ENCODE peak calls at places on chromosomes 12 and 14, in five cellular contexts. B, N, Q, M and J are unnamed samples.

GRCh38 chr12:121980211-121980891 is 41.3 kb upstream of the BCL7A start:
- DNase-seq in N (no peak), M (no peak), B (no peak), Q (peak), J (no peak)

GRCh38 chr12:118850244-118850825 is 131.0 kb upstream of the SRRM4 start:
- DNase-seq in B (no peak), M (no peak), N (no peak), Q (no peak), J (no peak)

GRCh38 chr12:6605425-6606330 is 1.5 kb downstream of the CHD4 start:
- DNase-seq in B (no peak), N (peak), Q (peak), M (peak), J (no peak)

GRCh38 chr14:67416810-67417209 is 4.8 kb upstream of the PLEK2 start:
- DNase-seq in B (no peak), M (no peak), Q (no peak), N (no peak), J (no peak)

GRCh38 chr14:67493092-67493717 is 4.7 kb upstream of the TMEM229B start:
- DNase-seq in B (no peak), Q (no peak), N (no peak), M (no peak), J (no peak)

GRCh38 chr12:132132609-132133430 is 11.3 kb downstream of the DDX51 start:
- DNase-seq in B (no peak), N (no peak), Q (no peak), M (no peak), J (no peak)

GRCh38 chr12:1740161-1740948 is 49.5 kb downstream of the ADIPOR2 start:
- DNase-seq in N (no peak), M (no peak), Q (no peak), B (no peak), J (no peak)

GRCh38 chr14:23160924-23161522 is 22.4 kb downstream of the SLC7A8 start:
- DNase-seq in Q (peak), M (no peak), N (peak), B (no peak), J (peak)

GRCh38 chr12:56350662-56351061 is 9.2 kb downstream of the STAT2 start:
- DNase-seq in N (no peak), B (no peak), Q (no peak), M (no peak), J (no peak)

GRCh38 chr12:4579305-4580097 is 17.5 kb downstream of the DYRK4 start:
- DNase-seq in Q (peak), N (peak), B (no peak), M (no peak), J (no peak)

GRCh38 chr14:102993523-102993922 is 63.8 kb downstream of the CDC42BPB start:
- DNase-seq in N (peak), M (no peak), B (no peak), Q (peak), J (no peak)

GRCh38 chr12:39807043-39807442 is 187.4 kb upstream of the ABCD2 start:
- DNase-seq in B (no peak), Q (no peak), M (no peak), N (no peak), J (no peak)

GRCh38 chr12:19712041-19712440 is 272.7 kb downstream of the AEBP2 start:
- DNase-seq in B (no peak), N (peak), M (no peak), Q (peak), J (no peak)

GRCh38 chr14:96238676-96239075 is 17.3 kb upstream of the BDKRB1 start:
- DNase-seq in M (no peak), Q (no peak), B (no peak), N (no peak), J (no peak)

GRCh38 chr12:67355428-67356385 is 86.5 kb downstream of the CAND1 start:
- DNase-seq in M (peak), N (peak), Q (peak), B (no peak), J (no peak)

GRCh38 chr14:101408077-101408831 is 153.0 kb upstream of the DIO3 start:
- DNase-seq in N (peak), B (no peak), M (no peak), Q (peak), J (no peak)

GRCh38 chr12:62744551-62744950 is 190.4 kb downstream of the PPM1H start:
- DNase-seq in Q (peak), B (no peak), M (no peak), N (no peak), J (peak)

GRCh38 chr12:49026678-49027480 is 8.3 kb upstream of the PRKAG1 start:
- DNase-seq in N (no peak), Q (no peak), B (no peak), M (no peak), J (peak)

GRCh38 chr14:85248881-85249635 is 280.9 kb upstream of the FLRT2 start:
- DNase-seq in N (peak), M (no peak), B (no peak), Q (peak), J (no peak)

GRCh38 chr14:68487805-68488590 is 304.9 kb downstream of the ZFP36L1 start:
- DNase-seq in N (peak), B (no peak), Q (peak), M (no peak), J (no peak)

GRCh38 chr12:77940566-77940965 is 109.9 kb downstream of the NAV3 start:
- DNase-seq in M (no peak), B (no peak), Q (peak), N (peak), J (no peak)

GRCh38 chr14:76874734-76875133 is 48.5 kb downstream of the LRRC74A start:
- DNase-seq in N (no peak), B (no peak), Q (no peak), M (no peak), J (no peak)

GRCh38 chr14:105761842-105762241 is 235.5 kb downstream of the TMEM121 start:
- DNase-seq in N (no peak), B (no peak), M (no peak), Q (no peak), J (no peak)

GRCh38 chr12:110670161-110670701 is 18.7 kb downstream of the HVCN1 start:
- DNase-seq in Q (no peak), N (no peak), M (no peak), B (no peak), J (no peak)

GRCh38 chr12:91178139-91178561 is 4.5 kb downstream of the DCN start:
- DNase-seq in B (no peak), Q (peak), M (no peak), N (peak), J (no peak)

GRCh38 chr14:99753225-99754140 is 39.7 kb upstream of the EML1 start:
- DNase-seq in Q (no peak), B (no peak), M (no peak), N (no peak), J (no peak)

GRCh38 chr12:88663001-88663400 is 82.7 kb upstream of the KITLG start:
- DNase-seq in N (no peak), M (no peak), B (no peak), Q (peak), J (no peak)

GRCh38 chr12:95439578-95440230 is 34.2 kb upstream of the METAP2 start:
- DNase-seq in Q (no peak), M (no peak), N (no peak), B (no peak), J (no peak)

GRCh38 chr14:25197885-25198284 is 147.9 kb upstream of the STXBP6 start:
- DNase-seq in B (no peak), N (no peak), Q (no peak), M (no peak), J (no peak)

GRCh38 chr14:84361476-84361875 is 1168.5 kb upstream of the FLRT2 start:
- DNase-seq in M (no peak), N (no peak), B (no peak), Q (no peak), J (no peak)

GRCh38 chr14:34794217-34794616 is 79.8 kb upstream of the CFL2 start:
- DNase-seq in Q (peak), M (no peak), N (peak), B (no peak), J (no peak)

GRCh38 chr12:3436496-3437060 is 54.4 kb upstream of the PRMT8 start:
- DNase-seq in Q (no peak), B (no peak), N (no peak), M (no peak), J (peak)

GRCh38 chr12:102478416-102479098 is 1.8 kb downstream of the IGF1 start:
- DNase-seq in Q (no peak), N (no peak), B (no peak), M (peak), J (no peak)

GRCh38 chr14:96783306-96784224 is 13.6 kb upstream of the VRK1 start:
- DNase-seq in M (no peak), N (no peak), Q (no peak), B (no peak), J (no peak)

GRCh38 chr12:3263939-3264699 is 186.9 kb downstream of the TSPAN9 start:
- DNase-seq in Q (no peak), N (no peak), M (no peak), B (no peak), J (peak)

GRCh38 chr12:84822541-84822940 is 90.1 kb downstream of the SLC6A15 start:
- DNase-seq in M (no peak), N (peak), B (no peak), Q (peak), J (no peak)

GRCh38 chr14:101500681-101501080 is 60.6 kb upstream of the DIO3 start:
- DNase-seq in M (no peak), N (no peak), B (no peak), Q (no peak), J (peak)

GRCh38 chr12:94707892-94708291 is 57.5 kb upstream of the TMCC3 start:
- DNase-seq in N (no peak), Q (peak), B (no peak), M (no peak), J (no peak)

GRCh38 chr12:88764781-88765470 is 184.7 kb upstream of the KITLG start:
- DNase-seq in N (peak), Q (peak), M (no peak), B (no peak), J (no peak)